ENCODE peak calls at places on chromosomes 4 and X, in six cellular contexts. U, I, P, E, L and T are unnamed samples. For H3K9me3, the result is how much of the 10 kb centered on the place peaks cover.

GRCh38 chr4:49044270-49044669 is 58.2 kb downstream of the CWH43 start:
- DNase-seq in E (no peak), L (no peak), P (no peak), U (no peak), I (no peak), T (no peak)

GRCh38 chrX:19793471-19793870 is 93.9 kb downstream of the SH3KBP1 start:
- DNase-seq in P (no peak), U (no peak), I (no peak), L (no peak), E (no peak), T (no peak)

GRCh38 chr4:3346146-3346545 is 53.3 kb downstream of the RGS12 start:
- DNase-seq in P (peak), U (peak), L (peak), I (peak), E (peak), T (peak)

GRCh38 chr4:101020956-101021355 is 326.4 kb downstream of the PPP3CA start:
- DNase-seq in I (no peak), P (no peak), U (no peak), E (no peak), L (no peak), T (no peak)

GRCh38 chr4:85825937-85826678 is 351.2 kb downstream of the ARHGAP24 start:
- DNase-seq in E (no peak), U (peak), P (peak), L (peak), I (peak), T (peak)

GRCh38 chrX:133005038-133005437 is 46.6 kb upstream of the HS6ST2 start:
- DNase-seq in I (no peak), E (no peak), P (no peak), U (peak), L (peak), T (no peak)

GRCh38 chr4:24774452-24774851 is 20.9 kb upstream of the SOD3 start:
- DNase-seq in E (no peak), L (peak), U (no peak), P (no peak), I (no peak), T (no peak)

GRCh38 chr4:36224969-36225903 is 19.1 kb downstream of the ARAP2 start:
- DNase-seq in L (no peak), I (no peak), P (no peak), U (no peak), E (peak), T (no peak)

GRCh38 chr4:1381944-1382541 is 24.2 kb downstream of the NKX1-1 start:
- DNase-seq in E (no peak), U (no peak), P (no peak), L (no peak), I (no peak), T (peak)

GRCh38 chrX:21487832-21488231 is 113.6 kb downstream of the CNKSR2 start:
- DNase-seq in U (peak), P (no peak), E (no peak), L (peak), I (no peak), T (no peak)

GRCh38 chrX:123720486-123720885 is 12.4 kb downstream of the THOC2 start:
- DNase-seq in U (no peak), I (no peak), E (no peak), P (no peak), L (no peak), T (no peak)

GRCh38 chrX:20693071-20693470 is 426.4 kb upstream of the RPS6KA3 start:
- DNase-seq in E (no peak), L (no peak), I (no peak), U (no peak), P (no peak), T (peak)

GRCh38 chr4:26723216-26723615 is 137.4 kb upstream of the STIM2 start:
- DNase-seq in I (no peak), U (no peak), P (no peak), L (no peak), E (no peak), T (no peak)

GRCh38 chrX:105610401-105610800 is 211.9 kb upstream of the NRK start:
- DNase-seq in U (no peak), E (no peak), L (no peak), I (no peak), P (no peak), T (no peak)

GRCh38 chr4:120304801-120305200 is 238.2 kb upstream of the MAD2L1 start:
- DNase-seq in E (no peak), L (no peak), U (no peak), I (no peak), P (no peak), T (no peak)

GRCh38 chr4:105843941-105844340 is 51.3 kb upstream of the NPNT start:
- DNase-seq in L (no peak), E (no peak), U (no peak), P (no peak), I (no peak), T (no peak)

GRCh38 chrX:153735274-153735673 is 10.6 kb downstream of the ABCD1 start:
- DNase-seq in L (no peak), E (no peak), I (no peak), U (no peak), P (no peak), T (no peak)

GRCh38 chr4:169116270-169116901 is 106.3 kb upstream of the CBR4 start:
- DNase-seq in U (no peak), L (no peak), E (no peak), I (no peak), P (no peak), T (no peak)

GRCh38 chrX:40172169-40172979 is 74.6 kb upstream of the BCOR start:
- DNase-seq in P (peak), L (peak), I (peak), U (peak), E (no peak), T (no peak)

GRCh38 chrX:40173662-40174593 is 76.2 kb upstream of the BCOR start:
- DNase-seq in E (peak), I (peak), P (no peak), U (peak), L (peak), T (peak)

GRCh38 chrX:40171513-40172168 is 73.9 kb upstream of the BCOR start:
- DNase-seq in L (peak), U (peak), P (no peak), E (no peak), I (no peak), T (no peak)

GRCh38 chrX:40174594-40175415 is 77.0 kb upstream of the BCOR start:
- DNase-seq in I (peak), L (peak), P (no peak), E (no peak), U (peak), T (peak)

DNA sequence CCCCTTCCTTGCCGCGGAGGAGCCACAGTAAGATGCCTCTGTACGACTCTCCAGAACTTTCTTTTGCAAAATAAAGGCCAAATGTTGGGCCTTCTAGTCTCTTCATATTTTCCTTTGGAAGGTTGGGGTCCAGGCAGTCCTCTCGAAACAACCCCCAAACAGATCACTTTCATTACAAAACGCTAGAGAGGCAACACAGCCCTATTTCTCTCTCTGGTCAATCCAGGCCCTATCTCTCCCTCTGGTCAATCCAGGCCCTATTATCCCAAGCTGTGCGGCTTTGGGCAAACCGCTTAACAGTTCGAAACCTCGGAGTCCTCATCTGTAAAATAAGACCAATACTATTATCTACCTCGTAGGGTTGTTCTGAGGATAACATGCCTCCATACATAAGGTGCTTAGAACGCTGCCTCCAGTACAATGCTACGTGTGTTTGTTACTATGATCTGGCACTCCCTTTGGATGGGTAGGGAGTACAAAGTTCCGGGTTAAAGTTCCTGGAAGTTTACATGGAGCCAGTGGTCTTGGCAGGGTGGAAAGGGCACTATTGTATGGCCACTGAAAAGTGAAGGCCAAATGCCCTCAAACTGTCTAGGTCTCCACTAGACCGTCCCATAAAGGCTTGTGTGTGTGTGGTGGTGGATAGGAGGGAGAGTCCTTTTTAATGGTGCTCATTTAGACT is 75.4 kb upstream of the BCOR start:
- DNase-seq in L (no peak), P (no peak), E (no peak), I (no peak), U (no peak), T (no peak)
- H3K9me3 ChIP-seq in L (under half), P (under half), E (under half), I (under half), U (under half), T (under half)

DNA sequence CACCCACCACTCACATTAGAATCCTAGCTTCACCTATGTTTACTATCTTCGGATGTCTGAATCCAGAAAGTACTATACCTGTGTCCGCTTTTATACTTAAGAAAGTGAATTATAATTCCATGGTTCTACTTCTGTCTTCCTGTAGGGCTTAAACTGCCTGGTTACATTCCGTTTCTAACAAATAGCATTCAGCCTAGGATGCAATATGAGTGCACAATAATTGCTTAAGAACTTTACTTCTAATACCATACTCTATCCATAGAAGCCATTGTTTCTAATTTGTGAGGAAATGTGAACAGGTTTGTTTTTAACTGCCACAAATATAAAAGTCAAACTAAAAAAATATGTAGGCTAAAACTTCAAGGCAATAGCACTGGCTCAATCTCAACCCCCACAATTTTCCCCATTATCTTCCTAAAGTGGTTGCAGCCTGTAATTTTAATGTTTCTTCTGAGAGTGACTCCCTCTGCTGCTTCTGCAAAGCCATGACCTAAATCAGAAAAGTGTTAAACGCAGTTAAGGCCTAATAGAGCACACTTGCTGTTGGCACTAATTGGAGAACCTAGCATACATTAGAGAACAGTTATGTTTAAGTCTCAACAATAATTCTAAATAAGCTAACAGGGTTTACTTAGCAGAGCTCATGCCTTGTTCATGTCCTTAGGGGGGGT is 4.2 kb downstream of the UNC5C start:
- DNase-seq in U (peak), I (no peak), P (no peak), L (no peak), E (no peak), T (no peak)
- TF ChIP-seq CTCF in U (peak), I (no peak), P (peak), L (peak), E (no peak), T (peak)

GRCh38 chr4:4919926-4920325 is 60.5 kb downstream of the MSX1 start:
- DNase-seq in U (no peak), E (no peak), I (no peak), P (no peak), L (no peak), T (no peak)
- H3K9me3 ChIP-seq in U (under half), E (under half), I (under half), P (under half), L (under half), T (under half)

GRCh38 chr4:88793473-88793872 is 95.8 kb upstream of the NAP1L5 start:
- DNase-seq in U (no peak), I (no peak), L (no peak), E (no peak), P (no peak), T (no peak)
- TF ChIP-seq CTCF in U (no peak), I (no peak), L (no peak), E (no peak), P (no peak), T (no peak)

GRCh38 chr4:107891299-107891698 is 40.0 kb upstream of the CYP2U1 start:
- DNase-seq in I (no peak), L (no peak), U (no peak), E (no peak), P (no peak), T (no peak)
- H3K9me3 ChIP-seq in I (under half), L (under half), U (under half), E (under half), P (under half), T (under half)

GRCh38 chrX:50903387-50904027 is 7.0 kb upstream of the BMP15 start:
- DNase-seq in U (peak), L (peak), E (no peak), I (no peak), P (peak), T (peak)

GRCh38 chrX:50910685-50911176 is at the start of gene BMP15:
- DNase-seq in P (no peak), E (no peak), I (no peak), L (no peak), U (no peak), T (no peak)

DNA sequence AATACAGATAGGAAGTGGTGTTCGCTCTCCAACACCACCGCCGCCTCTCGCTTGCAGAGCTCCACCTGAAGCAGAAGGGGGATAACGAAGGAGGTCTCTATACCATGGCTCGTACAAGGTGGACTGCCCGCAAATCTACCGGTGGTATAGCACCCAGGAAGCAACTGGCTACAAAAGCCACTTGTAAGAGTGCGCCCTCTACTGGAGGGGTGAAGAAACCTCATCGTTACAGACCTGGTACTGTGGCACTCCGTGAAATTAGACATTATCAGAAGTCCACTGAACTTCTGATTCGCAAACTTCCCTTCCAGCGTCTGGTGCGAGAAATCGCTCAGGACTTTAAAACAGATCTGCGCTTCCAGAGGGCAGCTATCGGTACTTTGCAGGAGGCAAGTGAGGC is 5.2 kb upstream of the BMP15 start:
- DNase-seq in U (no peak), L (no peak), E (no peak), I (peak), P (no peak), T (no peak)
- TF ChIP-seq CTCF in U (peak), L (peak), E (no peak), I (peak), P (no peak), T (peak)

GRCh38 chr4:80079255-80079923 is 6.4 kb upstream of the ANTXR2 start:
- DNase-seq in U (no peak), I (no peak), P (no peak), L (no peak), E (no peak), T (no peak)

GRCh38 chr4:80085081-80085480 is 12.1 kb upstream of the ANTXR2 start:
- DNase-seq in E (no peak), L (no peak), P (no peak), U (no peak), I (no peak), T (no peak)

GRCh38 chr4:80086296-80086695 is 13.3 kb upstream of the ANTXR2 start:
- DNase-seq in L (no peak), E (no peak), P (no peak), I (no peak), U (no peak), T (no peak)

GRCh38 chr4:80081566-80081965 is 8.5 kb upstream of the ANTXR2 start:
- DNase-seq in L (no peak), P (no peak), I (no peak), U (no peak), E (no peak), T (no peak)

GRCh38 chr4:80082693-80083092 is 9.7 kb upstream of the ANTXR2 start:
- DNase-seq in U (no peak), L (no peak), P (no peak), E (no peak), I (no peak), T (no peak)
- H3K9me3 ChIP-seq in U (under half), L (under half), P (under half), E (under half), I (under half), T (under half)

GRCh38 chr4:54513741-54514140 is 144.0 kb upstream of the KIT start:
- DNase-seq in L (no peak), I (no peak), U (no peak), P (no peak), E (no peak), T (no peak)

GRCh38 chr4:54517793-54518444 is 139.8 kb upstream of the KIT start:
- DNase-seq in L (no peak), E (no peak), U (no peak), P (no peak), I (no peak), T (no peak)

GRCh38 chr4:54513231-54513630 is 144.5 kb upstream of the KIT start:
- DNase-seq in L (peak), P (peak), I (no peak), U (no peak), E (no peak), T (no peak)

GRCh38 chr4:54516556-54517215 is 141.1 kb upstream of the KIT start:
- DNase-seq in E (no peak), I (no peak), U (peak), P (no peak), L (no peak), T (no peak)
- TF ChIP-seq CTCF in E (no peak), I (no peak), U (no peak), P (no peak), L (no peak), T (no peak)

GRCh38 chr4:124783847-124784246 is 71.3 kb upstream of the ANKRD50 start:
- DNase-seq in E (no peak), U (no peak), L (no peak), I (no peak), P (no peak), T (no peak)

DNA sequence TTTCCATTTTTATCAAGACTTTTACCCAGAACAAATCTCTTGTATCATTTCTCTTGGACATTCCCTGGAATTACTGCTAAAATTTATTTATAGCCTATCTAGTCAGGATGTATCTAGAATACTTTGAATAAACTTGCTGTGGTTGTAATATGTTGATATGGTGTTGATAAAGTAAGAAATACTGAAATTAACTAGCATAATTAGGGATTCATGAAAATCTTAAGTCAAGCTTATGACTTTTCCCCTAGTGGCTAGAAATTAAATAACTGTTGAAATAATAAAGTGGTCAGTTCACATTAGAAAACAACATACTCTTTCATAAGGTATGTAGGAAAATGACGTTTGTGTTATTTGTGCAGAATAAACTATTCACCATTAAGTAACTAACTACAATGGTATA is 73.1 kb upstream of the ANKRD50 start:
- DNase-seq in U (no peak), E (no peak), I (no peak), L (no peak), P (no peak), T (no peak)
- H3K9me3 ChIP-seq in U (under half), E (under half), I (under half), L (under half), P (under half), T (under half)

DNA sequence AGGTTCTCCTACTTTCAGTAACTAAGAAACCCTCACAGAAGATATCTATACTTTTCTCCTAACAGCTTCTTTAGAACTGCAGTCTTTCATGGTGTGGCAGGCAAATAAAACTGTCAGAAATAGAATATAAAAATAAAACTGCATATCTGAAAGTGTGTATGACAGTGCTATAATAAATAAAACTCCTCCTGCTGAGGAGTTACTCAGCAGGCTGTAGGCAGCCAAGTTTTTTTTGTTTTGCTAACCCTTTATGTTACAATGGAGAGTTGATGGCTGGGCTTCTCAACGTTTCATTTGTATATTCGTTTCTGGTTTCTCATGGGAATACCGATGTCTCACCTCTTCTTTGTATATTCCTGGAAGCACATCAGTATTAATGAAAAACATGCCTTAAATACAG is 18.2 kb upstream of the UGT2B10 start:
- DNase-seq in P (no peak), E (no peak), I (no peak), L (no peak), U (no peak), T (no peak)
- TF ChIP-seq CTCF in P (no peak), E (no peak), I (no peak), L (no peak), U (no peak), T (no peak)